ENCODE peak calls at places on chromosomes 3 and 15, in nine cellular contexts. C is NT2/D1, W is colonic mucosa, U is stomach, S is tibial artery, K is WERI-Rb-1, R is bronchial epithelial cell, N is left ventricle myocardium inferior, B is neural progenitor cell. M is an unnamed sample. For H3K36me3 and H3K27me3, the result is how much of the 10 kb centered on the place peaks cover.

GRCh38 chr3:183555541-183556081 is at the start of gene KLHL6:
- DNase-seq in C (no peak), W (peak), U (peak), S (peak), K (no peak), R (no peak), N (peak), B (no peak), M (no peak)

GRCh38 chr3:36196058-36196457 is 184.2 kb upstream of the STAC start:
- DNase-seq in C (no peak), W (no peak), U (no peak), S (no peak), K (no peak), R (peak), N (no peak), B (no peak), M (no peak)

GRCh38 chr3:149813367-149814281 is 609 bp downstream of the RNF13 start:
- DNase-seq in C (peak), W (peak), U (no peak), S (peak), K (peak), R (peak), N (no peak), B (peak), M (peak)

GRCh38 chr3:32431481-32431880 is 39.8 kb downstream of the CMTM7 start:
- DNase-seq in C (no peak), W (peak), U (no peak), S (no peak), K (no peak), R (no peak), N (no peak), B (no peak), M (no peak)

GRCh38 chr15:69557340-69558137 is 104.9 kb downstream of the RPLP1 start:
- DNase-seq in C (no peak), W (peak), U (peak), S (peak), K (peak), R (peak), N (no peak), B (peak), M (no peak)

GRCh38 chr3:127473244-127474024 is 117.1 kb downstream of the TPRA1 start:
- DNase-seq in C (peak), W (no peak), U (peak), S (no peak), K (peak), R (peak), N (no peak), B (peak), M (peak)

GRCh38 chr15:42577514-42578031 is 2.2 kb downstream of the STARD9 start:
- DNase-seq in C (no peak), W (no peak), U (no peak), S (no peak), K (peak), R (no peak), N (no peak), B (no peak), M (no peak)

GRCh38 chr15:67563961-67564570 is 21.6 kb downstream of the MAP2K5 start:
- DNase-seq in C (no peak), W (no peak), U (no peak), S (no peak), K (no peak), R (no peak), N (no peak), B (no peak), M (no peak)

GRCh38 chr15:67968564-67969440 is 85.3 kb upstream of the PIAS1 start:
- DNase-seq in C (no peak), W (no peak), U (no peak), S (no peak), K (peak), R (no peak), N (no peak), B (peak), M (peak)

GRCh38 chr3:194061421-194062029 is 74.4 kb upstream of the HES1 start:
- DNase-seq in C (no peak), W (no peak), U (no peak), S (no peak), K (no peak), R (no peak), N (no peak), B (no peak), M (no peak)

GRCh38 chr15:59680346-59680745 is 8.8 kb downstream of the BNIP2 start:
- DNase-seq in C (no peak), W (no peak), U (no peak), S (no peak), K (no peak), R (no peak), N (no peak), B (no peak), M (no peak)

GRCh38 chr3:179330438-179330837 is 7.6 kb downstream of the ZNF639 start:
- DNase-seq in C (no peak), W (no peak), U (no peak), S (no peak), K (no peak), R (no peak), N (no peak), B (no peak), M (no peak)

DNA sequence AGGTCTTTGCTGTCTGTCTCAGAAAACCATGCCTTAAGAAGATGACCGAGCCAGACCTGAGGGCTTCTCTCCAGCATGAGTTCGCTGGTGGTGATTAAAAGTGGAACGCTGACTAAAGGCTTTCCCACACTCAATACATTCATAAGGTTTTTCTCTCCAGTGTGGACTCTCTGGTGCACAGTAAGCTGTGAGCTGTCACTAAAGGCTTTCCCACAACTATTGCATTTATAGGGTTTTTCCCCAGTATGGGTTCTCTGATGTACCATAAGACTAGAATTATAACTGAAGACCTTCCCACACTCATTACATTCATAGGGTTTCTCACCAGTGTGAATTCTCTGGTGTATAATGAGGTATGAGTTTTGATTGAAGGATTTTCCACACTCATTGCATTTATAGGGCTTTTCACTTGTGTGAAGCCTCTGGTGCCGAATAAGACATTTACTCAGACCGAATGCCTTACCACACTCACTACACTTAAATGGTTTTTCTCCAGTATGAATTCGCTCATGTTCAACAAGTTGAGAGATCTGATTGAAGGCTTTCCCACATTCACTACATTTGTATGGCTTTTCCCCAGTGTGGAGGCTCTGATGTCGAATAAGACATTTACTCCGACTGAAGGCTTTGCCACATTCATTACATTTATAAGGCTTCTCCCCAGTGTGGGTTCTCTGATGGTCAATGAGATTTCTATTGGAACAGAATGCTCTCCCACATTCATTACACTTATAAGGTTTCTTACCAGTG is 21.9 kb upstream of the ZNF445 start:
- DNase-seq in C (no peak), W (no peak), U (no peak), S (no peak), K (no peak), R (no peak), N (no peak), B (no peak), M (no peak)
- H3K4me3 ChIP-seq in C (no peak), W (no peak), U (no peak), S (no peak), K (no peak), R (no peak), N (no peak), B (no peak), M (no peak)

DNA sequence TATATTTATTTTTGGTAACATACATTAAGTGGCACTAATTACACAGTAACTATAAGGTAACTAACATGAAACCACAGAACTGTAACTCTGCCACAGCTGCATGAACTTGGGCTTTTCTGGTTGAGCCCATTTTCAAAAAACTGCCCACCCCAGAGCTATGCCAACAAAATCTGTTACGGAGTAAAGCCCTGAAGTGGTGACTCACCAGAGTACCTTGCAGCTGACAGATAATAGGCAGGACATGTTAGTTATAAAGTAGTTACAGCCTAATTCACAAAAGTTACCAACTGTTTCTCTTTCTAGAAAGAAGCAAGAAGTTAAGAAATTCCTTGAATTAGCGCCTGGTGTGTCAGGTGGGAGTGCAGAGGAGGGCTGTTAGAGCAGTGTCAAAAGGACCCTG is 1.5 kb upstream of the GPX1 start:
- DNase-seq in C (no peak), W (no peak), U (no peak), S (no peak), K (no peak), R (peak), N (no peak), B (no peak), M (no peak)
- H3K36me3 ChIP-seq in C (half or more), W (under half), U (half or more), S (half or more), K (half or more), R (under half), N (half or more), B (under half), M (under half)

GRCh38 chr15:98308117-98308516 is 340.2 kb upstream of the IGF1R start:
- DNase-seq in C (no peak), W (no peak), U (no peak), S (no peak), K (no peak), R (no peak), N (no peak), B (no peak), M (peak)

DNA sequence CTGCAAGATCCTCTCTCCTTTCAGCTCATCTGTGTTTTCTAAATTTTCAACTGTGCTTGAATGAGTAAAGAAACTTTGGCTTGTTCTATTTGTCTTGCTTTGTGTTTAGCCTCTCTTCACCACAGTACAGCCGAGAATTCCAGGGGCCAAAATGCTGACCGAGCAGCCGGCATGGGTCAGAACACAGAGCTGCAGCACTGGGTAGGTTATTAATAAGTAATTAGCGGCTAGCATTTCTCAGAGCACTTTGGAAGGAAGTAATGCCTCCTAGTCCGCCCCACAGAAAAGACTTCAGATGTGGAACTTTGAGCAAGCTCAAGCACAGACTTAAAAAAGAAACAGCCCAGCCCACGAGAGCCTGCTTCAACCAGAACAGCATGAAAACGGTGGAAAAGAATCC is 343.9 kb downstream of the ARRDC4 start:
- DNase-seq in C (no peak), W (no peak), U (no peak), S (no peak), K (no peak), R (no peak), N (no peak), B (no peak), M (no peak)
- H3K27me3 ChIP-seq in C (under half), W (under half), U (under half), S (under half), K (half or more), R (under half), N (half or more), B (under half), M (under half)

DNA sequence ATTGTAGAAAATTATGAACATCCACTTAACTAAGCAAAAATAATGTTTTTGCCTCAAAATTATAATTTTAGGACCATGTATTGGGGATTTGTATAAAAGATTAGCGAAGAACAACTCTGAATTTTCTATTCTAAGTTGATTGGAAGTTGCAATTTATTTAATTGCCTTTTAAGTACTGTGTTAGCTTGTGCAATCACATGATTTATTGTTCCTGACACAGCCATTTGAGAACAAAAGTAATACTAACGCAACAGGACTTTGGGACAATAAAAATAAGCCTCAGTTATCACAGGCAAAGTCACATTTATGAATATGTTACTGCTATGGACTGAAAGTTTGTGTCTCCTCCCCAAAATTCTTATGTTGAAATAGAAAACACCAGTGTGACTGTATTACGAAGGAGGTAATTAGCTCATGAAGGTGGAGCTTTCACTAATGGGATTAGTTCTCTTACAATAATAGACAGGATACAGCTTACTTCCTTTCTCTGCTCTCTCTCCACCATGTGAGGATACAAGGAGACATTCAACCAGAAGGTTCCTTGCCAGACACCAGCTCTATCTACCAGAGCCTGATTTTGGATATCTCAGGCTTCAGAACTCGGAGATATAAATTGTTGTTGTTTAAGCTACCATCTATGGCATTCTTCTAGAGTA is 745.9 kb downstream of the ZBBX start:
- DNase-seq in C (no peak), W (no peak), U (no peak), S (no peak), K (no peak), R (no peak), N (no peak), B (no peak), M (no peak)
- H3K4me3 ChIP-seq in C (no peak), W (no peak), U (no peak), S (no peak), K (no peak), R (no peak), N (no peak), B (no peak), M (no peak)

GRCh38 chr3:115286529-115287197 is 139.6 kb upstream of the ZBTB20 start:
- DNase-seq in C (no peak), W (no peak), U (no peak), S (no peak), K (no peak), R (peak), N (no peak), B (no peak), M (no peak)
- H3K36me3 ChIP-seq in C (under half), W (under half), U (under half), S (under half), K (under half), R (under half), N (under half), B (under half), M (under half)

GRCh38 chr15:79430901-79431635 is 1.1 kb upstream of the MINAR1 start:
- DNase-seq in C (no peak), W (no peak), U (no peak), S (no peak), K (no peak), R (no peak), N (no peak), B (peak), M (peak)
- H3K27me3 ChIP-seq in C (half or more), W (under half), U (under half), S (under half), K (under half), R (under half), N (half or more), B (half or more), M (half or more)

GRCh38 chr3:42161050-42161935 is 70.1 kb downstream of the TRAK1 start:
- DNase-seq in C (no peak), W (peak), U (no peak), S (no peak), K (peak), R (peak), N (no peak), B (no peak), M (peak)
- H3K4me3 ChIP-seq in C (no peak), W (no peak), U (peak), S (no peak), K (no peak), R (no peak), N (no peak), B (peak), M (no peak)